ENCODE peak calls at places on chromosomes 13 and 19, in ten cellular contexts. One of them, this sample, is unnamed.
A peak's percentile ranks its signal among the peaks of the same experiment; 100 is the strongest.

GRCh38 chr19:2044709-2045500 is 6.1 kb downstream of the MKNK2 start:
- DNase-seq in T follicular helper cell: no peak
- DNase-seq in stimulated activated CD8-positive, alpha-beta memory T cell treated with anti-CD3 and anti-CD28 coated beads, Interleukin-15, amount 100 ng/mL, for 24 hours: no peak
- DNase-seq in ACHN: no peak
- DNase-seq in spleen: no peak
- DNase-seq in heart left ventricle: no peak
- DNase-seq in AG10803: no peak
- DNase-seq in stimulated activated CD4-positive, alpha-beta T cell treated with anti-CD3 and anti-CD28 coated beads, Interleukin-2, amount 100 ng/mL, for 48 hours: no peak
- DNase-seq in mucosa of gallbladder: no peak
- DNase-seq in NCI-H1048: no peak
- DNase-seq in this sample: no peak

GRCh38 chr19:46202872-46203860 is 26.4 kb upstream of the IGFL1 start:
- DNase-seq in NCI-H1048: no peak
- DNase-seq in ACHN: no peak
- DNase-seq in T follicular helper cell: no peak
- DNase-seq in stimulated activated CD4-positive, alpha-beta T cell treated with anti-CD3 and anti-CD28 coated beads, Interleukin-2, amount 100 ng/mL, for 48 hours: no peak
- DNase-seq in AG10803: no peak
- DNase-seq in stimulated activated CD8-positive, alpha-beta memory T cell treated with anti-CD3 and anti-CD28 coated beads, Interleukin-15, amount 100 ng/mL, for 24 hours: no peak
- DNase-seq in heart left ventricle: no peak
- DNase-seq in mucosa of gallbladder: no peak
- DNase-seq in spleen: no peak
- DNase-seq in this sample: no peak

GRCh38 chr19:670609-671075 is 5.5 kb upstream of the FSTL3 start:
- DNase-seq in ACHN: no peak
- DNase-seq in NCI-H1048: no peak
- DNase-seq in heart left ventricle: no peak
- DNase-seq in spleen: no peak
- DNase-seq in mucosa of gallbladder: no peak
- DNase-seq in stimulated activated CD8-positive, alpha-beta memory T cell treated with anti-CD3 and anti-CD28 coated beads, Interleukin-15, amount 100 ng/mL, for 24 hours: no peak
- DNase-seq in stimulated activated CD4-positive, alpha-beta T cell treated with anti-CD3 and anti-CD28 coated beads, Interleukin-2, amount 100 ng/mL, for 48 hours: no peak
- DNase-seq in AG10803: no peak
- DNase-seq in T follicular helper cell: no peak
- DNase-seq in this sample: no peak

GRCh38 chr13:26247011-26247410 is 6.9 kb upstream of the CDK8 start:
- DNase-seq in stimulated activated CD8-positive, alpha-beta memory T cell treated with anti-CD3 and anti-CD28 coated beads, Interleukin-15, amount 100 ng/mL, for 24 hours: no peak
- DNase-seq in stimulated activated CD4-positive, alpha-beta T cell treated with anti-CD3 and anti-CD28 coated beads, Interleukin-2, amount 100 ng/mL, for 48 hours: no peak
- DNase-seq in AG10803: no peak
- DNase-seq in T follicular helper cell: no peak
- DNase-seq in NCI-H1048: no peak
- DNase-seq in mucosa of gallbladder: no peak
- DNase-seq in heart left ventricle: no peak
- DNase-seq in ACHN: no peak
- DNase-seq in spleen: no peak
- DNase-seq in this sample: no peak

GRCh38 chr13:103625194-103625593 is 559.0 kb upstream of the SLC10A2 start:
- DNase-seq in ACHN: no peak
- DNase-seq in mucosa of gallbladder: no peak
- DNase-seq in heart left ventricle: no peak
- DNase-seq in spleen: no peak
- DNase-seq in AG10803: no peak
- DNase-seq in NCI-H1048: no peak
- DNase-seq in T follicular helper cell: no peak
- DNase-seq in stimulated activated CD8-positive, alpha-beta memory T cell treated with anti-CD3 and anti-CD28 coated beads, Interleukin-15, amount 100 ng/mL, for 24 hours: no peak
- DNase-seq in stimulated activated CD4-positive, alpha-beta T cell treated with anti-CD3 and anti-CD28 coated beads, Interleukin-2, amount 100 ng/mL, for 48 hours: no peak
- DNase-seq in this sample: no peak

GRCh38 chr19:51354742-51355148 is 11.4 kb downstream of the ETFB start:
- DNase-seq in heart left ventricle: no peak
- DNase-seq in spleen: no peak
- DNase-seq in ACHN: no peak
- DNase-seq in stimulated activated CD8-positive, alpha-beta memory T cell treated with anti-CD3 and anti-CD28 coated beads, Interleukin-15, amount 100 ng/mL, for 24 hours: no peak
- DNase-seq in stimulated activated CD4-positive, alpha-beta T cell treated with anti-CD3 and anti-CD28 coated beads, Interleukin-2, amount 100 ng/mL, for 48 hours: no peak
- DNase-seq in NCI-H1048: no peak
- DNase-seq in AG10803: no peak
- DNase-seq in mucosa of gallbladder: no peak
- DNase-seq in T follicular helper cell: no peak
- DNase-seq in this sample: no peak

GRCh38 chr19:1616875-1617274 is 11.6 kb upstream of the UQCR11 start:
- DNase-seq in NCI-H1048: no peak
- DNase-seq in stimulated activated CD8-positive, alpha-beta memory T cell treated with anti-CD3 and anti-CD28 coated beads, Interleukin-15, amount 100 ng/mL, for 24 hours: no peak
- DNase-seq in heart left ventricle: no peak
- DNase-seq in AG10803: no peak
- DNase-seq in T follicular helper cell: no peak
- DNase-seq in mucosa of gallbladder: no peak
- DNase-seq in spleen: no peak
- DNase-seq in ACHN: no peak
- DNase-seq in stimulated activated CD4-positive, alpha-beta T cell treated with anti-CD3 and anti-CD28 coated beads, Interleukin-2, amount 100 ng/mL, for 48 hours: no peak
- DNase-seq in this sample: no peak

GRCh38 chr19:29843180-29844051 is 31.6 kb downstream of the CCNE1 start:
- DNase-seq in heart left ventricle: peak; percentile 44
- DNase-seq in mucosa of gallbladder: peak; percentile 12
- DNase-seq in ACHN: no peak
- DNase-seq in NCI-H1048: no peak
- DNase-seq in stimulated activated CD8-positive, alpha-beta memory T cell treated with anti-CD3 and anti-CD28 coated beads, Interleukin-15, amount 100 ng/mL, for 24 hours: no peak
- DNase-seq in stimulated activated CD4-positive, alpha-beta T cell treated with anti-CD3 and anti-CD28 coated beads, Interleukin-2, amount 100 ng/mL, for 48 hours: no peak
- DNase-seq in spleen: peak; percentile 88
- DNase-seq in T follicular helper cell: no peak
- DNase-seq in AG10803: no peak
- DNase-seq in this sample: peak; percentile 47

GRCh38 chr13:62997696-62998095 is 1582.0 kb upstream of the PCDH20 start:
- DNase-seq in spleen: no peak
- DNase-seq in ACHN: no peak
- DNase-seq in stimulated activated CD8-positive, alpha-beta memory T cell treated with anti-CD3 and anti-CD28 coated beads, Interleukin-15, amount 100 ng/mL, for 24 hours: no peak
- DNase-seq in stimulated activated CD4-positive, alpha-beta T cell treated with anti-CD3 and anti-CD28 coated beads, Interleukin-2, amount 100 ng/mL, for 48 hours: no peak
- DNase-seq in T follicular helper cell: no peak
- DNase-seq in AG10803: no peak
- DNase-seq in mucosa of gallbladder: no peak
- DNase-seq in heart left ventricle: no peak
- DNase-seq in NCI-H1048: no peak
- DNase-seq in this sample: no peak

GRCh38 chr13:107234315-107234714 is 666.4 kb upstream of the ARGLU1 start:
- DNase-seq in stimulated activated CD8-positive, alpha-beta memory T cell treated with anti-CD3 and anti-CD28 coated beads, Interleukin-15, amount 100 ng/mL, for 24 hours: no peak
- DNase-seq in T follicular helper cell: no peak
- DNase-seq in mucosa of gallbladder: no peak
- DNase-seq in AG10803: no peak
- DNase-seq in ACHN: no peak
- DNase-seq in spleen: no peak
- DNase-seq in NCI-H1048: no peak
- DNase-seq in stimulated activated CD4-positive, alpha-beta T cell treated with anti-CD3 and anti-CD28 coated beads, Interleukin-2, amount 100 ng/mL, for 48 hours: no peak
- DNase-seq in heart left ventricle: no peak
- DNase-seq in this sample: no peak

GRCh38 chr19:51808333-51808986 is 13.5 kb downstream of the FPR3 start:
- DNase-seq in T follicular helper cell: no peak
- DNase-seq in stimulated activated CD8-positive, alpha-beta memory T cell treated with anti-CD3 and anti-CD28 coated beads, Interleukin-15, amount 100 ng/mL, for 24 hours: no peak
- DNase-seq in stimulated activated CD4-positive, alpha-beta T cell treated with anti-CD3 and anti-CD28 coated beads, Interleukin-2, amount 100 ng/mL, for 48 hours: no peak
- DNase-seq in mucosa of gallbladder: no peak
- DNase-seq in ACHN: no peak
- DNase-seq in heart left ventricle: no peak
- DNase-seq in spleen: no peak
- DNase-seq in NCI-H1048: no peak
- DNase-seq in AG10803: peak; percentile 74
- DNase-seq in this sample: no peak

GRCh38 chr13:109243311-109243951 is 543.0 kb downstream of the IRS2 start:
- DNase-seq in stimulated activated CD4-positive, alpha-beta T cell treated with anti-CD3 and anti-CD28 coated beads, Interleukin-2, amount 100 ng/mL, for 48 hours: no peak
- DNase-seq in stimulated activated CD8-positive, alpha-beta memory T cell treated with anti-CD3 and anti-CD28 coated beads, Interleukin-15, amount 100 ng/mL, for 24 hours: no peak
- DNase-seq in ACHN: peak; percentile 63
- DNase-seq in AG10803: peak; percentile 98
- DNase-seq in heart left ventricle: peak; percentile 18
- DNase-seq in NCI-H1048: no peak
- DNase-seq in spleen: no peak
- DNase-seq in mucosa of gallbladder: no peak
- DNase-seq in T follicular helper cell: no peak
- DNase-seq in this sample: no peak

GRCh38 chr19:29121684-29122083 is 91.3 kb downstream of the UQCRFS1 start:
- DNase-seq in NCI-H1048: no peak
- DNase-seq in stimulated activated CD8-positive, alpha-beta memory T cell treated with anti-CD3 and anti-CD28 coated beads, Interleukin-15, amount 100 ng/mL, for 24 hours: no peak
- DNase-seq in ACHN: peak; percentile 2
- DNase-seq in T follicular helper cell: no peak
- DNase-seq in stimulated activated CD4-positive, alpha-beta T cell treated with anti-CD3 and anti-CD28 coated beads, Interleukin-2, amount 100 ng/mL, for 48 hours: no peak
- DNase-seq in heart left ventricle: no peak
- DNase-seq in AG10803: peak; percentile 27
- DNase-seq in spleen: no peak
- DNase-seq in mucosa of gallbladder: no peak
- DNase-seq in this sample: no peak

GRCh38 chr13:98535501-98536357 is 41.2 kb downstream of the STK24 start:
- DNase-seq in stimulated activated CD4-positive, alpha-beta T cell treated with anti-CD3 and anti-CD28 coated beads, Interleukin-2, amount 100 ng/mL, for 48 hours: no peak
- DNase-seq in spleen: no peak
- DNase-seq in AG10803: no peak
- DNase-seq in mucosa of gallbladder: no peak
- DNase-seq in T follicular helper cell: no peak
- DNase-seq in heart left ventricle: no peak
- DNase-seq in stimulated activated CD8-positive, alpha-beta memory T cell treated with anti-CD3 and anti-CD28 coated beads, Interleukin-15, amount 100 ng/mL, for 24 hours: no peak
- DNase-seq in NCI-H1048: no peak
- DNase-seq in ACHN: no peak
- DNase-seq in this sample: no peak

GRCh38 chr19:3699071-3699740 is 1.1 kb downstream of the PIP5K1C start:
- DNase-seq in mucosa of gallbladder: no peak
- DNase-seq in stimulated activated CD8-positive, alpha-beta memory T cell treated with anti-CD3 and anti-CD28 coated beads, Interleukin-15, amount 100 ng/mL, for 24 hours: no peak
- DNase-seq in AG10803: peak; percentile 76
- DNase-seq in heart left ventricle: peak; percentile 62
- DNase-seq in T follicular helper cell: no peak
- DNase-seq in NCI-H1048: no peak
- DNase-seq in spleen: peak; percentile 81
- DNase-seq in stimulated activated CD4-positive, alpha-beta T cell treated with anti-CD3 and anti-CD28 coated beads, Interleukin-2, amount 100 ng/mL, for 48 hours: no peak
- DNase-seq in ACHN: no peak
- DNase-seq in this sample: peak; percentile 68

GRCh38 chr13:73556902-73557301 is 498.1 kb downstream of the KLF5 start:
- DNase-seq in NCI-H1048: no peak
- DNase-seq in T follicular helper cell: no peak
- DNase-seq in AG10803: no peak
- DNase-seq in ACHN: no peak
- DNase-seq in heart left ventricle: no peak
- DNase-seq in spleen: no peak
- DNase-seq in stimulated activated CD4-positive, alpha-beta T cell treated with anti-CD3 and anti-CD28 coated beads, Interleukin-2, amount 100 ng/mL, for 48 hours: no peak
- DNase-seq in mucosa of gallbladder: no peak
- DNase-seq in stimulated activated CD8-positive, alpha-beta memory T cell treated with anti-CD3 and anti-CD28 coated beads, Interleukin-15, amount 100 ng/mL, for 24 hours: no peak
- DNase-seq in this sample: no peak

GRCh38 chr19:44741841-44742352 is 6.6 kb upstream of the BCL3 start:
- DNase-seq in T follicular helper cell: no peak
- DNase-seq in spleen: peak; percentile 94
- DNase-seq in heart left ventricle: peak; percentile 97
- DNase-seq in NCI-H1048: no peak
- DNase-seq in stimulated activated CD8-positive, alpha-beta memory T cell treated with anti-CD3 and anti-CD28 coated beads, Interleukin-15, amount 100 ng/mL, for 24 hours: no peak
- DNase-seq in mucosa of gallbladder: peak; percentile 98
- DNase-seq in stimulated activated CD4-positive, alpha-beta T cell treated with anti-CD3 and anti-CD28 coated beads, Interleukin-2, amount 100 ng/mL, for 48 hours: no peak
- DNase-seq in AG10803: peak; percentile 100
- DNase-seq in ACHN: peak; percentile 99
- DNase-seq in this sample: no peak

GRCh38 chr13:47897411-47898050 is 103.5 kb downstream of the SUCLA2 start:
- DNase-seq in heart left ventricle: no peak
- DNase-seq in mucosa of gallbladder: no peak
- DNase-seq in spleen: no peak
- DNase-seq in AG10803: peak; percentile 68
- DNase-seq in NCI-H1048: no peak
- DNase-seq in stimulated activated CD4-positive, alpha-beta T cell treated with anti-CD3 and anti-CD28 coated beads, Interleukin-2, amount 100 ng/mL, for 48 hours: no peak
- DNase-seq in T follicular helper cell: no peak
- DNase-seq in ACHN: no peak
- DNase-seq in stimulated activated CD8-positive, alpha-beta memory T cell treated with anti-CD3 and anti-CD28 coated beads, Interleukin-15, amount 100 ng/mL, for 24 hours: no peak
- DNase-seq in this sample: no peak

GRCh38 chr19:32355309-32355708 is 9.9 kb downstream of the ZNF507 start:
- DNase-seq in stimulated activated CD8-positive, alpha-beta memory T cell treated with anti-CD3 and anti-CD28 coated beads, Interleukin-15, amount 100 ng/mL, for 24 hours: no peak
- DNase-seq in AG10803: no peak
- DNase-seq in heart left ventricle: no peak
- DNase-seq in stimulated activated CD4-positive, alpha-beta T cell treated with anti-CD3 and anti-CD28 coated beads, Interleukin-2, amount 100 ng/mL, for 48 hours: no peak
- DNase-seq in NCI-H1048: no peak
- DNase-seq in spleen: no peak
- DNase-seq in ACHN: no peak
- DNase-seq in mucosa of gallbladder: no peak
- DNase-seq in T follicular helper cell: no peak
- DNase-seq in this sample: no peak

GRCh38 chr19:13044160-13044853 is 49.0 kb downstream of the NFIX start:
- DNase-seq in NCI-H1048: no peak
- DNase-seq in T follicular helper cell: no peak
- DNase-seq in heart left ventricle: no peak
- DNase-seq in spleen: no peak
- DNase-seq in ACHN: no peak
- DNase-seq in stimulated activated CD8-positive, alpha-beta memory T cell treated with anti-CD3 and anti-CD28 coated beads, Interleukin-15, amount 100 ng/mL, for 24 hours: no peak
- DNase-seq in mucosa of gallbladder: no peak
- DNase-seq in stimulated activated CD4-positive, alpha-beta T cell treated with anti-CD3 and anti-CD28 coated beads, Interleukin-2, amount 100 ng/mL, for 48 hours: no peak
- DNase-seq in AG10803: no peak
- DNase-seq in this sample: no peak

GRCh38 chr13:46297338-46297737 is 85.6 kb downstream of the LRRC63 start:
- DNase-seq in stimulated activated CD4-positive, alpha-beta T cell treated with anti-CD3 and anti-CD28 coated beads, Interleukin-2, amount 100 ng/mL, for 48 hours: no peak
- DNase-seq in ACHN: no peak
- DNase-seq in mucosa of gallbladder: no peak
- DNase-seq in spleen: no peak
- DNase-seq in heart left ventricle: no peak
- DNase-seq in AG10803: peak; percentile 37
- DNase-seq in NCI-H1048: no peak
- DNase-seq in T follicular helper cell: no peak
- DNase-seq in stimulated activated CD8-positive, alpha-beta memory T cell treated with anti-CD3 and anti-CD28 coated beads, Interleukin-15, amount 100 ng/mL, for 24 hours: no peak
- DNase-seq in this sample: no peak

GRCh38 chr19:49533551-49534488 is 6.0 kb downstream of the RCN3 start:
- DNase-seq in ACHN: peak; percentile 57
- DNase-seq in AG10803: peak; percentile 34
- DNase-seq in mucosa of gallbladder: peak; percentile 70
- DNase-seq in heart left ventricle: peak; percentile 78
- DNase-seq in stimulated activated CD4-positive, alpha-beta T cell treated with anti-CD3 and anti-CD28 coated beads, Interleukin-2, amount 100 ng/mL, for 48 hours: peak; percentile 83
- DNase-seq in NCI-H1048: no peak
- DNase-seq in spleen: peak; percentile 94
- DNase-seq in stimulated activated CD8-positive, alpha-beta memory T cell treated with anti-CD3 and anti-CD28 coated beads, Interleukin-15, amount 100 ng/mL, for 24 hours: peak; percentile 63
- DNase-seq in T follicular helper cell: peak; percentile 75
- DNase-seq in this sample: peak; percentile 86

GRCh38 chr13:110388141-110388943 is 81.3 kb downstream of the COL4A2 start:
- DNase-seq in stimulated activated CD8-positive, alpha-beta memory T cell treated with anti-CD3 and anti-CD28 coated beads, Interleukin-15, amount 100 ng/mL, for 24 hours: no peak
- DNase-seq in mucosa of gallbladder: peak; percentile 37
- DNase-seq in heart left ventricle: peak; percentile 70
- DNase-seq in AG10803: peak; percentile 87
- DNase-seq in ACHN: no peak
- DNase-seq in stimulated activated CD4-positive, alpha-beta T cell treated with anti-CD3 and anti-CD28 coated beads, Interleukin-2, amount 100 ng/mL, for 48 hours: no peak
- DNase-seq in T follicular helper cell: no peak
- DNase-seq in NCI-H1048: no peak
- DNase-seq in spleen: no peak
- DNase-seq in this sample: no peak

GRCh38 chr13:23673354-23673753 is 103.1 kb downstream of the TNFRSF19 start:
- DNase-seq in heart left ventricle: no peak
- DNase-seq in mucosa of gallbladder: peak; percentile 29
- DNase-seq in ACHN: no peak
- DNase-seq in T follicular helper cell: no peak
- DNase-seq in stimulated activated CD8-positive, alpha-beta memory T cell treated with anti-CD3 and anti-CD28 coated beads, Interleukin-15, amount 100 ng/mL, for 24 hours: no peak
- DNase-seq in NCI-H1048: no peak
- DNase-seq in AG10803: peak; percentile 94
- DNase-seq in spleen: no peak
- DNase-seq in stimulated activated CD4-positive, alpha-beta T cell treated with anti-CD3 and anti-CD28 coated beads, Interleukin-2, amount 100 ng/mL, for 48 hours: no peak
- DNase-seq in this sample: no peak

GRCh38 chr13:60753641-60754040 is 356.6 kb downstream of the TDRD3 start:
- DNase-seq in mucosa of gallbladder: no peak
- DNase-seq in spleen: no peak
- DNase-seq in NCI-H1048: no peak
- DNase-seq in T follicular helper cell: no peak
- DNase-seq in stimulated activated CD8-positive, alpha-beta memory T cell treated with anti-CD3 and anti-CD28 coated beads, Interleukin-15, amount 100 ng/mL, for 24 hours: no peak
- DNase-seq in ACHN: no peak
- DNase-seq in AG10803: no peak
- DNase-seq in stimulated activated CD4-positive, alpha-beta T cell treated with anti-CD3 and anti-CD28 coated beads, Interleukin-2, amount 100 ng/mL, for 48 hours: no peak
- DNase-seq in heart left ventricle: no peak
- DNase-seq in this sample: no peak

GRCh38 chr19:13932911-13933393 is 5.3 kb downstream of the PODNL1 start:
- DNase-seq in T follicular helper cell: no peak
- DNase-seq in spleen: no peak
- DNase-seq in mucosa of gallbladder: no peak
- DNase-seq in ACHN: no peak
- DNase-seq in heart left ventricle: no peak
- DNase-seq in NCI-H1048: no peak
- DNase-seq in AG10803: no peak
- DNase-seq in stimulated activated CD4-positive, alpha-beta T cell treated with anti-CD3 and anti-CD28 coated beads, Interleukin-2, amount 100 ng/mL, for 48 hours: no peak
- DNase-seq in stimulated activated CD8-positive, alpha-beta memory T cell treated with anti-CD3 and anti-CD28 coated beads, Interleukin-15, amount 100 ng/mL, for 24 hours: no peak
- DNase-seq in this sample: no peak

GRCh38 chr19:41415154-41415571 is 12.0 kb downstream of the B3GNT8 start:
- DNase-seq in stimulated activated CD4-positive, alpha-beta T cell treated with anti-CD3 and anti-CD28 coated beads, Interleukin-2, amount 100 ng/mL, for 48 hours: no peak
- DNase-seq in AG10803: no peak
- DNase-seq in NCI-H1048: no peak
- DNase-seq in T follicular helper cell: no peak
- DNase-seq in stimulated activated CD8-positive, alpha-beta memory T cell treated with anti-CD3 and anti-CD28 coated beads, Interleukin-15, amount 100 ng/mL, for 24 hours: no peak
- DNase-seq in mucosa of gallbladder: no peak
- DNase-seq in ACHN: no peak
- DNase-seq in spleen: no peak
- DNase-seq in heart left ventricle: no peak
- DNase-seq in this sample: no peak

GRCh38 chr19:18020212-18021067 is 12.5 kb downstream of the ARRDC2 start:
- DNase-seq in heart left ventricle: peak; percentile 86
- DNase-seq in AG10803: peak; percentile 45
- DNase-seq in ACHN: no peak
- DNase-seq in spleen: peak; percentile 86
- DNase-seq in mucosa of gallbladder: peak; percentile 86
- DNase-seq in NCI-H1048: no peak
- DNase-seq in T follicular helper cell: no peak
- DNase-seq in stimulated activated CD4-positive, alpha-beta T cell treated with anti-CD3 and anti-CD28 coated beads, Interleukin-2, amount 100 ng/mL, for 48 hours: no peak
- DNase-seq in stimulated activated CD8-positive, alpha-beta memory T cell treated with anti-CD3 and anti-CD28 coated beads, Interleukin-15, amount 100 ng/mL, for 24 hours: no peak
- DNase-seq in this sample: peak; percentile 29

This sample was measured in GM13976.